ENCODE peak calls at places on chromosomes 13 and 19, in five cellular contexts. Q, D, Z, N and W are unnamed samples.

GRCh38 chr13:77980592-77980991 is 62.0 kb upstream of the EDNRB start:
- DNase-seq in Q (no peak), D (peak), Z (peak), N (peak), W (no peak)

GRCh38 chr13:73059460-73060250 is 850 bp downstream of the KLF5 start:
- DNase-seq in Q (peak), D (peak), Z (peak), N (peak), W (peak)

GRCh38 chr13:74641586-74641985 is 507.4 kb upstream of the KLF12 start:
- DNase-seq in Q (no peak), D (no peak), Z (peak), N (peak), W (no peak)

GRCh38 chr13:80340643-80341097 is 256 bp downstream of the SPRY2 start:
- DNase-seq in Q (no peak), D (no peak), Z (no peak), N (no peak), W (peak)

GRCh38 chr13:46154136-46154854 is 27.7 kb downstream of the LCP1 start:
- DNase-seq in Q (no peak), D (no peak), Z (no peak), N (no peak), W (no peak)

GRCh38 chr19:2638417-2638940 is 64.0 kb downstream of the GNG7 start:
- DNase-seq in Q (no peak), D (no peak), Z (no peak), N (no peak), W (no peak)

GRCh38 chr13:75481176-75482069 is 546 bp downstream of the TBC1D4 start:
- DNase-seq in Q (peak), D (peak), Z (peak), N (peak), W (no peak)

GRCh38 chr19:16777811-16778210 is 51.4 kb upstream of the SIN3B start:
- DNase-seq in Q (no peak), D (no peak), Z (no peak), N (no peak), W (no peak)

GRCh38 chr13:86567119-86567518 is 767.9 kb upstream of the SLITRK6 start:
- DNase-seq in Q (peak), D (peak), Z (peak), N (no peak), W (no peak)

GRCh38 chr13:77874406-77874805 is 44.2 kb downstream of the EDNRB start:
- DNase-seq in Q (no peak), D (no peak), Z (peak), N (no peak), W (no peak)

GRCh38 chr13:109145631-109146030 is 516.2 kb downstream of the MYO16 start:
- DNase-seq in Q (peak), D (peak), Z (peak), N (peak), W (peak)

GRCh38 chr19:50705422-50706019 is 14.1 kb downstream of the SHANK1 start:
- DNase-seq in Q (peak), D (peak), Z (peak), N (peak), W (peak)

GRCh38 chr19:54967611-54968010 is 1.4 kb downstream of the NLRP2 start:
- DNase-seq in Q (no peak), D (no peak), Z (no peak), N (no peak), W (no peak)

GRCh38 chr13:99969934-99970760 is 1.4 kb downstream of the ZIC5 start:
- DNase-seq in Q (peak), D (no peak), Z (no peak), N (peak), W (peak)

GRCh38 chr13:99973163-99973785 is 1.7 kb upstream of the ZIC5 start:
- DNase-seq in Q (no peak), D (no peak), Z (no peak), N (no peak), W (no peak)

GRCh38 chr13:99970761-99971575 is 599 bp downstream of the ZIC5 start:
- DNase-seq in Q (peak), D (no peak), Z (no peak), N (no peak), W (no peak)

GRCh38 chr13:99972190-99972731 is 694 bp upstream of the ZIC5 start:
- DNase-seq in Q (peak), D (no peak), Z (no peak), N (no peak), W (no peak)

DNA sequence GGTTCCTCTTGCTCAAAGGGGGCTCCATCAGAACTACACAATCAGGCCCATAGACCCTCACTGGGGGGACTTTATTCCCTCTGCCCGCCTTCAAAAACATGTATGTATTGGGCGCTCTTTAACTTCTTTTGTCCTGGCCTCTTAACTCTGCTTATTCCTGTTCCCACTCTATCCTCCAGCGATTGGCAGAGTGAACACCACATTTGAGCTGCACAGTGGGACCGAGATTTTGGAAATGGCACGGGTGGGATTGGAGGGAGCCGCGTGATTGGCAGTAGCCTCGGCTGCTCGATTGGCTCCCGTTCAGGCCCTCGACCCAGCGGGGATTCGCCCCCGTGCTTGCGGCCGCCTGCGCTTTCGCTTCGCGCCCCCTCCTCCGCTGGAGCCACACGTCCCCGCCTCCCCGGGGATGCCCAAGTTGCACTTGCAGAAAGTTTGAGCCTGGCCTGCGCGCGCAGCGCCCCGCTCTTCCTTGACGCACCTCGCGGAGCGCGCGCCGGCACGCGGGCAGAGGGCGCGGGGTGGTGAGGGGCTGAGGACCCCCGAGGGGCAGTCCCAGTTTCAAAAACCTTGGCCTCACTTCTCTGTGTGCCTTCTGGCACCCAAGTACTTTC is at the start of gene ZIC5:
- DNase-seq in Q (peak), D (no peak), Z (no peak), N (no peak), W (no peak)
- TF ChIP-seq EZH2 in Q (no peak), D (peak), Z (no peak), N (peak), W (no peak)

GRCh38 chr13:97456047-97456446 is 22.1 kb downstream of the RAP2A start:
- DNase-seq in Q (no peak), D (no peak), Z (no peak), N (no peak), W (no peak)
- TF ChIP-seq EZH2 in Q (no peak), D (no peak), Z (no peak), N (no peak), W (no peak)

GRCh38 chr13:23552661-23553060 is 17.6 kb upstream of the TNFRSF19 start:
- DNase-seq in Q (no peak), D (no peak), Z (no peak), N (no peak), W (no peak)
- TF ChIP-seq EZH2 in Q (no peak), D (no peak), Z (no peak), N (no peak), W (no peak)

DNA sequence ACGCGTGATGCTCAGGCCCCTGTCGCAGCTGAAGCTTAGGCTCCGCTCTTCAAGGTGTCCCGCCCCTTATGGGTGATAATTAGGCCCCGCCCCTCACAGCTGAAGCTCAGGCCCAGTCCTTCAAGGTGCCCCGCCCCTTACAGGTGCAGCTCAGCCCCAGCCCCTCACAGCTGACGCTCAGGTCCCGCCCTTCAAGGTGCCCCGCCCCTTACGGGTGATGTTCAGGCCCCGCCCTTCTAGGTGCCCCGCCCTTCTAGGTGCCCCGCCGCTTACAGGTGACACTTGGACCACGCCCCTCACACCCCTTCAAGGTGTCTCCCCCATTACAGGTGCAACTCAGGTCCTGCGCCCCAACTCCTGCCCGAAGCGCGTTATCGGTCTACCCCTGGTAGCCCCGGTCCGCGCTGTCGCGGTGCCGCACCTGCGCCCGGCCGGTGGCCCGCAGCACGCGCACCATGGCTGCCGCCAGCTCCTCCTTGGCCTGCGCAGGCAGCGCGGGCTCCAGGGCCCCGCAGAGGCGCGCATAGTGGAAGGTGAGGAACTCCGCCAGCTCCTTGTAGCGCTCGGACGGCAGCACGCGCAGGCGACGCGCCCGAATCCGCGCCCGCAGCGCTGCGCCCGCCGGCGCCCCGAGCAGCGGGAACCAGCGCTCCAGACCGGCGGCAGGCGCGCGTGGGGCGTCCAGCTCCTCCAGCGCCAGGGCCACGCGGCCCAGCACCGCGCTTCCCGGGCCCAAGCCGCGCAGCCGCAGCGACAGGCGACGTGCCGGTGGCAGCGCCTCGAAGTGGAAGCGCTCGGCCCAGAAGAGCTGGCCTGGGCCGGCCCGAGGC is 7.3 kb downstream of the RASAL3 start:
- DNase-seq in Q (peak), D (peak), Z (peak), N (no peak), W (no peak)
- TF ChIP-seq EZH2 in Q (peak), D (no peak), Z (no peak), N (no peak), W (no peak)

GRCh38 chr13:110772091-110772984 is 58.8 kb downstream of the ING1 start:
- DNase-seq in Q (no peak), D (no peak), Z (no peak), N (no peak), W (no peak)
- TF ChIP-seq EZH2 in Q (no peak), D (no peak), Z (no peak), N (no peak), W (no peak)

GRCh38 chr19:1322198-1322981 is 36.7 kb downstream of the EFNA2 start:
- DNase-seq in Q (no peak), D (no peak), Z (no peak), N (no peak), W (no peak)
- TF ChIP-seq EZH2 in Q (no peak), D (no peak), Z (no peak), N (no peak), W (no peak)

GRCh38 chr19:47421844-47422395 is 2.6 kb upstream of the MEIS3 start:
- DNase-seq in Q (peak), D (peak), Z (no peak), N (no peak), W (no peak)

GRCh38 chr19:47422417-47423163 is 3.3 kb upstream of the MEIS3 start:
- DNase-seq in Q (no peak), D (no peak), Z (no peak), N (no peak), W (no peak)

GRCh38 chr19:47423203-47423882 is 4.0 kb upstream of the MEIS3 start:
- DNase-seq in Q (no peak), D (no peak), Z (no peak), N (no peak), W (no peak)

GRCh38 chr19:47419789-47420188 is 462 bp upstream of the MEIS3 start:
- DNase-seq in Q (no peak), D (no peak), Z (no peak), N (no peak), W (no peak)

DNA sequence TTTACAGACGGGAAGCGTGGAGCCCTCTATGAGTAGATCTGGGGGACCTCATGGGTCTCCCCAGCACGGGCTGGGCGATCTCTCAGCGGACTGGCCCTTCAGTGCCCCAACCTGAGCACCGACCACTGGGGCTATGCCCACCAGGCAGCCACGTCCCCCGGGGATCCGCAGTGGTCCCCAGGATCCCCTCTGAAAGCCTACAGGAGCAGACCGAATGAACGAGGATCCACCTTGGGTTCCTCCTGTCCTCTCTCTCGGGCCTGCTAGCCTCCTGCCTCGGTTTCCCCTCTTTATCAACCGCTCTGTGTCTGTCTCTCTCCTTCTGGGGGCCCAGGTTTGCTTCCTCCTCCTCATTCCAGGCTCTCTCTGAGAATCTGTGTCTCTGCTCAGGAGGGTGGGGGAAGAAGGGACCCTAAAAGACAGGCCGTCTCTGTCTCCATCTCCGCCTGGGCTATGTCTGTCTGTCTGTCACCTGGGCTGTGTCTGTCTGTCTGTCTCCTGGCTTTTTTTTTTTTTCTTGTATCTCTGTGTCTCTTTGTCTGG is 2.0 kb upstream of the MEIS3 start:
- DNase-seq in Q (no peak), D (no peak), Z (no peak), N (no peak), W (no peak)
- TF ChIP-seq EZH2 in Q (no peak), D (no peak), Z (no peak), N (peak), W (no peak)